ENCODE peak calls at places on chromosomes 2 and 18, in six cellular contexts. O, J, R, S, V and I are unnamed samples.

GRCh38 chr2:3266727-3267548 is 110.7 kb downstream of the EIPR1 start:
- DNase-seq in R (no peak), S (no peak), V (no peak), O (peak; percentile 60), J (no peak), I (peak; percentile 38)

GRCh38 chr2:53130441-53130943 is 637.1 kb upstream of the CHAC2 start:
- DNase-seq in O (no peak), S (no peak), V (no peak), R (no peak), J (no peak), I (no peak)

GRCh38 chr2:152582081-152582480 is 135.2 kb downstream of the PRPF40A start:
- DNase-seq in R (no peak), O (no peak), S (no peak), J (no peak), V (no peak), I (no peak)

GRCh38 chr2:112733877-112734276 is 13.1 kb downstream of the NT5DC4 start:
- DNase-seq in R (no peak), S (no peak), V (no peak), J (no peak), O (no peak), I (no peak)

GRCh38 chr2:47819834-47820233 is 36.9 kb downstream of the MSH6 start:
- DNase-seq in V (no peak), R (no peak), S (no peak), J (no peak), O (no peak), I (no peak)

GRCh38 chr2:21123473-21124393 is at the start of gene TDRD15:
- DNase-seq in V (no peak), O (no peak), S (no peak), R (no peak), J (no peak), I (peak; percentile 69)

GRCh38 chr2:186515376-186515775 is 29.3 kb downstream of the ZC3H15 start:
- DNase-seq in V (no peak), J (no peak), O (no peak), S (no peak), R (no peak), I (no peak)

GRCh38 chr2:129255610-129256313 is 723.7 kb upstream of the RAB6C start:
- DNase-seq in R (no peak), V (no peak), S (no peak), O (no peak), J (no peak), I (no peak)

GRCh38 chr2:85674417-85674816 is 6.4 kb upstream of the SFTPB start:
- DNase-seq in R (no peak), V (no peak), J (no peak), O (peak; percentile 84), S (no peak), I (no peak)

GRCh38 chr2:53230691-53231090 is 536.9 kb upstream of the CHAC2 start:
- DNase-seq in R (no peak), J (no peak), O (no peak), V (no peak), S (no peak), I (no peak)

GRCh38 chr2:16068233-16068940 is 128.0 kb downstream of the MYCN start:
- DNase-seq in O (no peak), S (no peak), V (no peak), R (no peak), J (no peak), I (no peak)

GRCh38 chr2:128260239-128261138 is 58.2 kb downstream of the HS6ST1 start:
- DNase-seq in S (no peak), V (peak; percentile 79), O (peak; percentile 84), J (peak; percentile 59), R (no peak), I (no peak)

GRCh38 chr2:60104514-60105501 is 448.6 kb downstream of the BCL11A start:
- DNase-seq in O (no peak), S (no peak), V (no peak), R (no peak), J (no peak), I (no peak)

GRCh38 chr2:196481323-196481695 is 158.2 kb upstream of the CCDC150 start:
- DNase-seq in R (no peak), O (no peak), V (no peak), J (no peak), S (no peak), I (no peak)

GRCh38 chr18:48544661-48545415 is 6.0 kb downstream of the CTIF start:
- DNase-seq in R (no peak), O (peak; percentile 43), V (no peak), J (no peak), S (no peak), I (no peak)

GRCh38 chr18:48544116-48544515 is 5.3 kb downstream of the CTIF start:
- DNase-seq in S (no peak), R (no peak), J (no peak), O (no peak), V (no peak), I (no peak)

GRCh38 chr18:48546411-48546810 is 7.6 kb downstream of the CTIF start:
- DNase-seq in V (no peak), J (no peak), O (peak; percentile 26), R (no peak), S (no peak), I (no peak)

GRCh38 chr18:48547456-48548403 is 8.9 kb downstream of the CTIF start:
- DNase-seq in O (peak; percentile 68), V (peak; percentile 55), R (no peak), S (no peak), J (no peak), I (no peak)

DNA sequence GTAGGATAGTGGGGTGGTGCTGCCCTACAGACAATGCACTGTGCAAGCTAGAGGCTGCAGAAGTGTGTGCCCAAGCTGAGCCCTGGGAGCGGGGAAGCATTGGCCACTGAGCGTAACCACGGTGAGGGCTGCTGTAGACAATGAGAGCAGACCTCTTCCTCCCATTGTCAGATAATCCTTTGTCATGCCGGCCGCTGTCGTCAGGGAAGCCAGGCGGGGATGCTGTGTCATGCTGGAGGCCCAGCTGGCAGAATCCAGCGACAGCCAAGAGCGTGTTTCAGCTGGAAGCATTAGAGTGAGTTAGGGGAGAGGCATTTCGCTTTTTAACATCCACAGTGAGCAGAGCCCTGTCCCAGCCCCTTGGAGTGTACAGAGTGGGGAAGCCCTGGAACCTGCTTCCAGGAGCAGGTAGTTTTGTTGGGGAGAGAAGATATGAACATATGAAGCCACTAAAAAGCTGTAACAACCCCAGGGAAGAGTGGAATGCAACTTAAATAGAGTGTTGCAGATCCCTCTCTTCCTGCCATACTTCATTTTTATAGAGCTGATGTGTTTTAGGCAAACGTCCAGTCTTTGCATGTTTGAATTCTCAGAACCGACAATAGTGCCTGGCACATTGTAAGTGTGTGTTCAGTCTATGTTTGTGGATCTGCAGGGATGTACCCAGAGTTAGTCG is 7.0 kb downstream of the CTIF start:
- DNase-seq in O (peak; percentile 78), S (peak; percentile 40), J (peak; percentile 31), R (no peak), V (peak; percentile 91), I (no peak)
- H3K4me1 ChIP-seq in O (peaks cover 60% of the 10 kb centered on the region), S (peaks cover 46% of the 10 kb centered on the region), J (peaks cover 21% of the 10 kb centered on the region), R (peaks cover 14% of the 10 kb centered on the region), V (peaks cover 70% of the 10 kb centered on the region), I (peaks cover 11% of the 10 kb centered on the region)

GRCh38 chr2:143081616-143082015 is 47.6 kb upstream of the ARHGAP15 start:
- DNase-seq in R (no peak), O (no peak), S (no peak), V (no peak), J (no peak), I (no peak)
- H3K4me3 ChIP-seq in R (no peak overlapping the region), O (no peak overlapping the region), S (no peak overlapping the region), V (no peak overlapping the region), J (no peak overlapping the region), I (no peak overlapping the region)

GRCh38 chr18:60875957-60876507 is 457.2 kb upstream of the CDH20 start:
- DNase-seq in V (no peak), O (no peak), S (no peak), R (no peak), J (no peak), I (no peak)
- TF ChIP-seq POLR2AphosphoS5 in V (no peak), O (no peak), S (no peak), R (no peak), J (no peak), I (no peak)

GRCh38 chr2:17879137-17879912 is 858 bp downstream of the KCNS3 start:
- DNase-seq in O (peak; percentile 82), J (peak; percentile 75), S (peak; percentile 87), R (peak; percentile 75), V (peak; percentile 96), I (no peak)
- H3K4me1 ChIP-seq in O (peaks cover 25% of the 10 kb centered on the region), J (peaks cover 15% of the 10 kb centered on the region), S (peaks cover 14% of the 10 kb centered on the region), R (no peaks in the 10 kb centered on the region), V (peaks cover 36% of the 10 kb centered on the region), I (peaks cover 16% of the 10 kb centered on the region)